ENCODE peak calls at places on chromosomes 13 and 19, in six cellular contexts. G is ureter; F is activated CD4-positive, alpha-beta memory T cell treated with anti-CD3 and anti-CD28 coated beads, Interleukin-2, amount 10 ng/mL, durations not matched to agents 7 days and 5 days; W is heart left ventricle; K is HEK293T; Z is esophagus squamous epithelium. P is an unnamed sample.

GRCh38 chr13:44516771-44517170 is 59.4 kb downstream of the TSC22D1 start:
- DNase-seq in W (no peak), G (no peak), F (no peak), K (no peak), Z (no peak), P (no peak)

GRCh38 chr13:86020350-86021002 is 221.3 kb upstream of the SLITRK6 start:
- DNase-seq in F (no peak), W (no peak), K (peak), Z (no peak), G (no peak), P (no peak)

GRCh38 chr13:114011226-114011625 is 37.4 kb upstream of the C13orf46 start:
- DNase-seq in G (no peak), W (peak), F (no peak), Z (no peak), K (no peak), P (no peak)

GRCh38 chr19:6556480-6556879 is 25.7 kb downstream of the TNFSF9 start:
- DNase-seq in Z (no peak), G (no peak), K (no peak), F (no peak), W (no peak), P (no peak)

GRCh38 chr13:83780201-83780600 is 102.1 kb downstream of the SLITRK1 start:
- DNase-seq in F (no peak), Z (no peak), K (peak), W (no peak), G (no peak), P (no peak)

GRCh38 chr19:10289836-10290438 is at the start of gene ICAM5:
- DNase-seq in W (no peak), F (peak), Z (no peak), K (peak), G (no peak), P (no peak)

GRCh38 chr13:39102981-39103490 is 64.8 kb downstream of the NHLRC3 start:
- DNase-seq in W (no peak), F (no peak), G (no peak), K (no peak), Z (no peak), P (no peak)

GRCh38 chr13:98942997-98943396 is 34.9 kb downstream of the DOCK9 start:
- DNase-seq in F (no peak), Z (no peak), K (no peak), W (no peak), G (no peak), P (no peak)

GRCh38 chr13:26423634-26424033 is 133.8 kb upstream of the WASF3 start:
- DNase-seq in W (peak), G (no peak), F (no peak), Z (no peak), K (no peak), P (no peak)

GRCh38 chr19:48445256-48445605 is 552 bp upstream of the GRWD1 start:
- DNase-seq in Z (no peak), K (peak), G (no peak), F (no peak), W (no peak), P (no peak)

GRCh38 chr13:20702945-20703784 is at the start of gene IL17D:
- DNase-seq in W (no peak), F (peak), Z (no peak), G (no peak), K (peak), P (no peak)

GRCh38 chr13:32527151-32527550 is 11.4 kb downstream of the N4BP2L2 start:
- DNase-seq in F (no peak), G (no peak), W (no peak), Z (no peak), K (no peak), P (no peak)

GRCh38 chr19:19459099-19459498 is 53.6 kb downstream of the GATAD2A start:
- DNase-seq in Z (no peak), W (no peak), K (no peak), G (no peak), F (no peak), P (no peak)

GRCh38 chr19:33332248-33332647 is 29.9 kb upstream of the CEBPA start:
- DNase-seq in Z (no peak), G (no peak), W (no peak), F (no peak), K (no peak), P (no peak)

GRCh38 chr13:91286317-91286716 is 61.2 kb upstream of the MIR17HG start:
- DNase-seq in Z (no peak), K (no peak), F (no peak), G (no peak), W (no peak), P (no peak)

GRCh38 chr19:18675779-18676178 is 7.7 kb upstream of the CRTC1 start:
- DNase-seq in K (peak), F (peak), W (no peak), Z (no peak), G (no peak), P (no peak)

GRCh38 chr19:34265221-34265650 is 10.9 kb downstream of the GARRE1 start:
- DNase-seq in K (no peak), G (no peak), F (no peak), Z (no peak), W (peak), P (no peak)

GRCh38 chr13:80173224-80173623 is 167.7 kb downstream of the SPRY2 start:
- DNase-seq in Z (no peak), W (peak), G (no peak), K (no peak), F (no peak), P (no peak)

GRCh38 chr19:1566392-1567115 is 1.6 kb downstream of the MEX3D start:
- DNase-seq in G (peak), K (no peak), F (no peak), Z (no peak), W (peak), P (no peak)

GRCh38 chr19:12580180-12580694 is 29.0 kb upstream of the ZNF564 start:
- DNase-seq in W (no peak), G (no peak), K (no peak), F (no peak), Z (no peak), P (no peak)

GRCh38 chr13:100854091-100854490 is 179.5 kb upstream of the TMTC4 start:
- DNase-seq in G (no peak), F (no peak), K (no peak), Z (no peak), W (no peak), P (no peak)

GRCh38 chr13:43273362-43273761 is 250.0 kb downstream of the DNAJC15 start:
- DNase-seq in W (no peak), F (no peak), Z (no peak), K (no peak), G (no peak), P (no peak)

GRCh38 chr13:31174018-31174417 is 12.3 kb upstream of the HSPH1 start:
- DNase-seq in F (no peak), K (no peak), G (no peak), W (no peak), Z (no peak), P (no peak)

GRCh38 chr13:98576215-98576945 is 527 bp downstream of the STK24 start:
- DNase-seq in Z (no peak), G (peak), W (peak), K (no peak), F (peak), P (peak)

GRCh38 chr13:79631260-79631659 is 150.3 kb downstream of the NDFIP2 start:
- DNase-seq in F (no peak), G (no peak), K (no peak), Z (no peak), W (no peak), P (no peak)

GRCh38 chr13:47256618-47257017 is 359.8 kb upstream of the HTR2A start:
- DNase-seq in Z (no peak), K (no peak), F (no peak), G (no peak), W (no peak), P (no peak)

GRCh38 chr13:109784590-109785140 is 1.7 kb downstream of the IRS2 start:
- DNase-seq in G (peak), Z (no peak), K (peak), W (peak), F (peak), P (no peak)

GRCh38 chr13:44303681-44304432 is 69.8 kb upstream of the SERP2 start:
- DNase-seq in K (no peak), F (no peak), G (no peak), Z (no peak), W (peak), P (no peak)

GRCh38 chr13:64471916-64472315 is 2758.2 kb downstream of the PCDH9 start:
- DNase-seq in K (peak), F (no peak), G (no peak), Z (no peak), W (no peak), P (no peak)

GRCh38 chr19:1875646-1876493 is 9.4 kb downstream of the ABHD17A start:
- DNase-seq in G (peak), K (peak), Z (no peak), W (peak), F (peak), P (peak)

GRCh38 chr13:112693831-112694497 is 4.1 kb downstream of the ATP11A start:
- DNase-seq in K (no peak), F (no peak), G (no peak), Z (no peak), W (peak), P (no peak)

P was measured in activated CD4-positive, alpha-beta T cell treated with anti-CD3 and anti-CD28 coated beads for 1 hour.